ENCODE peak calls at places on chromosomes 13 and 19, in ten cellular contexts. D, G, B, T, M, O, W, F, A and E are unnamed samples.

GRCh38 chr13:41905600-41906254 is 55.2 kb downstream of the VWA8 start:
- DNase-seq in D (peak; percentile 18), G (no peak), B (peak; percentile 68), T (peak; percentile 18), M (no peak), O (peak; percentile 59), W (no peak), F (no peak), A (no peak), E (no peak)

GRCh38 chr19:58538257-58539168 is 5.4 kb upstream of the TRIM28 start:
- DNase-seq in D (peak; percentile 86), G (peak; percentile 24), B (no peak), T (no peak), M (no peak), O (peak; percentile 42), W (peak; percentile 88), F (no peak), A (no peak), E (peak; percentile 73)

GRCh38 chr19:5154129-5154798 is 185.4 kb downstream of the KDM4B start:
- DNase-seq in D (peak; percentile 54), G (peak; percentile 56), B (peak; percentile 10), T (no peak), M (no peak), O (peak; percentile 16), W (peak; percentile 69), F (peak; percentile 77), A (no peak), E (peak; percentile 45)

GRCh38 chr19:36652958-36653357 is 13.7 kb downstream of the ZNF461 start:
- DNase-seq in D (no peak), G (no peak), B (no peak), T (no peak), M (no peak), O (no peak), W (no peak), F (no peak), A (no peak), E (no peak)

GRCh38 chr13:112842343-112842856 is 126.6 kb upstream of the MCF2L start:
- DNase-seq in D (no peak), G (peak; percentile 30), B (peak; percentile 44), T (no peak), M (no peak), O (peak; percentile 43), W (peak; percentile 16), F (no peak), A (no peak), E (no peak)

GRCh38 chr13:95536629-95537241 is 15.8 kb upstream of the CLDN10 start:
- DNase-seq in D (peak; percentile 43), G (peak; percentile 69), B (peak; percentile 47), T (no peak), M (no peak), O (peak; percentile 63), W (no peak), F (no peak), A (no peak), E (no peak)

GRCh38 chr19:16702123-16702522 is 17.5 kb upstream of the NWD1 start:
- DNase-seq in D (peak; percentile 1), G (no peak), B (peak; percentile 77), T (peak; percentile 87), M (no peak), O (peak; percentile 30), W (no peak), F (peak; percentile 79), A (no peak), E (no peak)

GRCh38 chr13:57784633-57785032 is 153.1 kb downstream of the PCDH17 start:
- DNase-seq in D (no peak), G (no peak), B (no peak), T (no peak), M (no peak), O (no peak), W (no peak), F (no peak), A (no peak), E (no peak)

GRCh38 chr19:3201072-3201700 is 15.5 kb downstream of the NCLN start:
- DNase-seq in D (no peak), G (no peak), B (no peak), T (no peak), M (no peak), O (no peak), W (no peak), F (no peak), A (no peak), E (no peak)

GRCh38 chr19:17548145-17548544 is 7.3 kb upstream of the COLGALT1 start:
- DNase-seq in D (no peak), G (no peak), B (no peak), T (no peak), M (no peak), O (no peak), W (no peak), F (no peak), A (no peak), E (no peak)

GRCh38 chr19:1872807-1873523 is 9.6 kb upstream of the KLF16 start:
- DNase-seq in D (no peak), G (no peak), B (no peak), T (no peak), M (no peak), O (no peak), W (no peak), F (no peak), A (no peak), E (no peak)

GRCh38 chr13:101308247-101309013 is 107.9 kb downstream of the NALCN start:
- DNase-seq in D (no peak), G (no peak), B (peak; percentile 20), T (no peak), M (no peak), O (peak; percentile 6), W (no peak), F (no peak), A (no peak), E (no peak)

GRCh38 chr13:73809561-73809960 is 324.6 kb downstream of the KLF12 start:
- DNase-seq in D (no peak), G (no peak), B (peak; percentile 44), T (no peak), M (no peak), O (peak; percentile 32), W (no peak), F (no peak), A (no peak), E (no peak)

GRCh38 chr19:28401739-28402138 is 811.2 kb downstream of the UQCRFS1 start:
- DNase-seq in D (no peak), G (no peak), B (no peak), T (no peak), M (no peak), O (no peak), W (no peak), F (no peak), A (no peak), E (no peak)

GRCh38 chr13:40193290-40194203 is 472.9 kb downstream of the FOXO1 start:
- DNase-seq in D (no peak), G (no peak), B (peak; percentile 54), T (no peak), M (no peak), O (no peak), W (no peak), F (no peak), A (no peak), E (no peak)

GRCh38 chr13:26112843-26113242 is 61.0 kb upstream of the SHISA2 start:
- DNase-seq in D (no peak), G (no peak), B (no peak), T (no peak), M (no peak), O (no peak), W (no peak), F (no peak), A (no peak), E (no peak)
- TF ChIP-seq CTCF in D (peak; percentile 19), G (no peak), B (peak; percentile 16), T (peak; percentile 52), M (no peak), O (peak; percentile 7), W (peak; percentile 46), F (no peak), A (no peak), E (peak; percentile 53)

GRCh38 chr13:32415019-32415418 is 12.9 kb downstream of the N4BP2L1 start:
- DNase-seq in D (no peak), G (no peak), B (peak; percentile 28), T (no peak), M (no peak), O (no peak), W (no peak), F (no peak), A (no peak), E (no peak)
- TF ChIP-seq CTCF in D (peak; percentile 65), G (peak; percentile 19), B (peak; percentile 64), T (peak; percentile 54), M (peak; percentile 35), O (peak; percentile 63), W (peak; percentile 50), F (no peak), A (no peak), E (peak; percentile 51)

GRCh38 chr19:54100560-54100959 is at the start of gene OSCAR:
- DNase-seq in D (no peak), G (no peak), B (no peak), T (no peak), M (no peak), O (peak; percentile 18), W (no peak), F (no peak), A (no peak), E (no peak)

GRCh38 chr19:54095136-54095858 is 5.3 kb downstream of the OSCAR start:
- DNase-seq in D (no peak), G (no peak), B (no peak), T (no peak), M (no peak), O (no peak), W (no peak), F (no peak), A (no peak), E (no peak)

GRCh38 chr19:54102421-54103169 is at the start of gene NDUFA3:
- DNase-seq in D (peak; percentile 99), G (peak; percentile 99), B (peak; percentile 98), T (peak; percentile 90), M (peak; percentile 95), O (peak; percentile 99), W (peak; percentile 95), F (peak; percentile 97), A (peak; percentile 96), E (peak; percentile 92)

GRCh38 chr19:54094601-54095000 is 6.0 kb downstream of the OSCAR start:
- DNase-seq in D (no peak), G (no peak), B (no peak), T (no peak), M (no peak), O (no peak), W (no peak), F (no peak), A (no peak), E (no peak)

GRCh38 chr19:54096642-54097106 is 3.9 kb downstream of the OSCAR start:
- DNase-seq in D (no peak), G (no peak), B (peak; percentile 57), T (peak; percentile 41), M (no peak), O (peak; percentile 54), W (no peak), F (no peak), A (no peak), E (no peak)
- TF ChIP-seq CTCF in D (peak; percentile 41), G (no peak), B (peak; percentile 57), T (peak; percentile 59), M (peak; percentile 28), O (peak; percentile 46), W (no peak), F (no peak), A (no peak), E (no peak)

DNA sequence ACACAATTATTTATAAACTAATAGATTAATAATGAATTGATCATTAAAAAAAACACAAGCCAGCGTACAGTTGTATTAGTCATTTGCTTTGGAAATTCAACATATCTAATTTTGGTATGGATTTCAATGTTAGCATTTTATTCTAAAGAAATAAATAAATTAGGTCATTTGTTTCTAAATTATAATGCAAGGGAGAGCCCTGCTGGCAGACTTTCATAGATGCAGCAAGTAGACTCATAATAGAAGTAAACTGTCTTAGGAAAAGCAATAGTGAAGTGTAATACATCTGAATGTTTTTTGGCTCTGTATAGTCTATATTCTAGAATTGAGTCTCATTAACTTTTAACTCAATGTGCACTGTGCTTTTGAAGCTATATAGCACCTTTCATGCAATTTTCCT is 982.4 kb upstream of the MIR17HG start:
- DNase-seq in D (no peak), G (no peak), B (peak; percentile 10), T (no peak), M (no peak), O (peak; percentile 49), W (no peak), F (no peak), A (no peak), E (no peak)
- TF ChIP-seq CTCF in D (peak; percentile 48), G (no peak), B (peak; percentile 20), T (peak; percentile 48), M (no peak), O (peak; percentile 40), W (no peak), F (no peak), A (no peak), E (no peak)